ENCODE peak calls at places on chromosomes 7 and 10, in six cellular contexts. Z is pancreas, A is psoas muscle, Q is kidney epithelial cell, Y is epithelial cell of proximal tubule, S is AG10803. C is an unnamed sample.

GRCh38 chr7:13411151-13411550 is 578.3 kb downstream of the ETV1 start:
- DNase-seq in Z (no peak), A (no peak), Q (no peak), Y (no peak), S (no peak), C (no peak)

GRCh38 chr7:45646207-45646821 is 72.1 kb downstream of the ADCY1 start:
- DNase-seq in Z (no peak), A (no peak), Q (no peak), Y (no peak), S (no peak), C (no peak)

GRCh38 chr7:135879238-135879637 is 97.9 kb downstream of the MTPN start:
- DNase-seq in Z (no peak), A (no peak), Q (no peak), Y (no peak), S (peak), C (no peak)

GRCh38 chr7:135742371-135742770 is 6.2 kb downstream of the FAM180A start:
- DNase-seq in Z (no peak), A (no peak), Q (no peak), Y (no peak), S (peak), C (no peak)

GRCh38 chr7:128932862-128933821 is 4.6 kb upstream of the IRF5 start:
- DNase-seq in Z (no peak), A (no peak), Q (no peak), Y (no peak), S (no peak), C (no peak)

GRCh38 chr10:46231087-46231486 is 55.7 kb upstream of the ANTXRL start:
- DNase-seq in Z (no peak), A (no peak), Q (no peak), Y (no peak), S (no peak), C (no peak)

GRCh38 chr7:106285801-106286492 is 1.2 kb upstream of the NAMPT start:
- DNase-seq in Z (no peak), A (no peak), Q (no peak), Y (no peak), S (peak), C (no peak)

GRCh38 chr7:149843566-149843965 is 5.4 kb downstream of the ZNF862 start:
- DNase-seq in Z (no peak), A (no peak), Q (no peak), Y (no peak), S (no peak), C (no peak)

GRCh38 chr7:95899919-95900513 is 127.7 kb downstream of the DYNC1I1 start:
- DNase-seq in Z (no peak), A (no peak), Q (no peak), Y (no peak), S (no peak), C (no peak)

GRCh38 chr10:15813415-15813814 is 46.9 kb downstream of the MINDY3 start:
- DNase-seq in Z (no peak), A (no peak), Q (no peak), Y (no peak), S (no peak), C (no peak)

GRCh38 chr10:18620856-18621255 is 30.5 kb downstream of the NSUN6 start:
- DNase-seq in Z (no peak), A (no peak), Q (no peak), Y (no peak), S (no peak), C (no peak)

GRCh38 chr10:18615618-18616017 is 35.8 kb downstream of the NSUN6 start:
- DNase-seq in Z (no peak), A (no peak), Q (no peak), Y (no peak), S (no peak), C (no peak)

GRCh38 chr10:18616337-18616736 is 35.0 kb downstream of the NSUN6 start:
- DNase-seq in Z (no peak), A (no peak), Q (no peak), Y (no peak), S (no peak), C (no peak)

DNA sequence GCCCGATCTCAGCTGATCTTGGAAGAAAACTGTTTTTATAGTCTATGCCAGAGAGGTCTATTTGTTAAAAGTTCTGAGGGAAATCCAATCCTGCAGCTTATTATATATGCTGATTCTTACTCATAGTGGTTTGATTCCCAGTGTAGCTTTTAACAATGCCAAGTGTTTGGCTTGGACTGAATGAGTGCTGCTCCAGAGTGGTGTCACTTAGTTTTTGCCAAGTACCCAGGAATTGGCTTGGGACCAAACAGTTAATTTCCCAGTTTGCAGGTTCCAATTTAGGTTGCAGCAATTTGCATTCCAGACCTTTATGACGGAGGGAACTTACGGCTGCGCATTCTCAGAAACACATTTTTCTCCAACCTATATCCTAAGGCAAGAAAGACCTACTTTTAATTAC is 32.4 kb downstream of the NSUN6 start:
- DNase-seq in Z (no peak), A (no peak), Q (no peak), Y (no peak), S (no peak), C (no peak)
- H3K4me3 ChIP-seq in Z (no peak), A (no peak), Q (no peak), Y (no peak), S (no peak), C (no peak)

GRCh38 chr10:131744356-131744755 is 156.5 kb upstream of the PPP2R2D start:
- DNase-seq in Z (no peak), A (no peak), Q (no peak), Y (no peak), S (no peak), C (no peak)

GRCh38 chr10:131745591-131745990 is 155.2 kb upstream of the PPP2R2D start:
- DNase-seq in Z (no peak), A (no peak), Q (no peak), Y (no peak), S (no peak), C (no peak)

GRCh38 chr10:131742371-131743000 is 158.3 kb upstream of the PPP2R2D start:
- DNase-seq in Z (no peak), A (no peak), Q (no peak), Y (no peak), S (no peak), C (no peak)

GRCh38 chr10:131746241-131746711 is 154.5 kb upstream of the PPP2R2D start:
- DNase-seq in Z (no peak), A (no peak), Q (no peak), Y (no peak), S (no peak), C (no peak)

DNA sequence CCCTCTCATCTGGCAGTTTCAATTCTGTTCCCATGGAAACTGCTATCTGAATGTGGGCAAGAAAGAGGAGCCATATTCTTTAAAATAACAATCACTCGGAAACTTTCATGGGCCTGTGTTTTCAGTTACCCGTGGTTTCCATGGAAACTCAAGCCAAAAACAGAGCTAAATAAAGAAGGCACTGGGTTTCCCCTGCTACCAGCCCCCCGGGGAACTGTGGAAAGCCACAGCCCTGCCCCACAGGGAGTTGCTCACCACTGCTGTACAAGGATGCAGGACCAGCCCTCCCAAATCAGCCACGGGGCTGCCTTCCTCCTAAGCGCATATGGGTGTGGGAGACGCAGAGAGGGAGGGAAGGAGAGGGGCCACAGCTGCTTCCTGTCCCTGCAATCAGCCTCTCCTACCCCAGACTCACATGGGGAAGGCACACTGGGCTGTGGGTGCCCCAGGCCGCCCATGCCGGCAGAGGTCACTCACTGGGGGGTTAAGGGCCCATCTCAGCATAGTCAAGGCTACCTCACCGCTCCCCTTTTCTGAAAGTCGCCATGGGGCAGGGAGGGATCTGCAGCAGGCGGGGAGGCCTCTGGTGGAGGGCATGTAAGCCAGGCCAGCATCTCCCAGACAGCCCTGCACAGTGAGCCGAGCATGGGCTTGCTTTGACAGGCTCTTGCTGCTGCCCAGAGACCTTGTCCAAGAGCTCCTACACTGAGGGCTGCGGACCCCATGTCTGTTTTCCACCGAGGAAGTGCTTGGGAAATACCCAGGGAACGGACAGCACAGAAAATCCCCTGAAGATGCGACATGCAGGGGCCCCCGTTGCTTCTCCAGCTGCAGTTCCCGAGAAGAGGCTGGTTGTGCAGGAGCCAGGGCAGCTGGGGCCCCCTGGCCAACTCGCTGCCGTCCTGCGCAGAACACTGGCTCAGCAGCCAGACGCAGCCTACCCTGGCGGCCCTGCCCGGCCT is 157.3 kb upstream of the PPP2R2D start:
- DNase-seq in Z (no peak), A (no peak), Q (no peak), Y (no peak), S (no peak), C (no peak)
- TF ChIP-seq CTCF in Z (no peak), A (no peak), Q (no peak), Y (no peak), S (no peak), C (no peak)

DNA sequence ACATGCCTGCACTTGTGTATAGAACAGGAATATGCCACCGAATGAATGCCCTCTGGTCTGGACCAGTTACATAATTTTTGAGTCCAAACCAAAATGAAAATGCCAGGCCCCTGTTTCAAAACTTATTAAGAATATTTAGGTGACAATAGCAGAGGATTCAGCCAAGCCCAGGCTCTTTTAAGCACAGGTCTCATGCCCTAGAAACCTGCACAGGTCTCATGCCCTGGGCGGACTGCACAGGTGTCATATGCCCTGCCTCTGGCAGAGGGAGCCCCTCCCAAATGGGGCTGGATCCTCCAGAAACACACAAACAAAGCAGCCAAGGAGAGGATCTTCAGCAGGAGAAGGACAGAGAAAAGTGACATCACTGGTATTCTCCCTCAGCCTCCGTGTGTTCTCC is 605.4 kb upstream of the NRP1 start:
- DNase-seq in Z (no peak), A (no peak), Q (no peak), Y (no peak), S (no peak), C (no peak)
- H3K4me3 ChIP-seq in Z (no peak), A (no peak), Q (no peak), Y (no peak), S (no peak), C (no peak)

GRCh38 chr7:77537136-77537594 is at the start of gene PTPN12:
- DNase-seq in Z (no peak), A (no peak), Q (no peak), Y (no peak), S (no peak), C (no peak)

GRCh38 chr7:77537595-77538185 is 595 bp downstream of the PTPN12 start:
- DNase-seq in Z (peak), A (no peak), Q (no peak), Y (no peak), S (peak), C (no peak)

GRCh38 chr7:77538186-77538907 is 1.3 kb downstream of the PTPN12 start:
- DNase-seq in Z (peak), A (peak), Q (peak), Y (peak), S (peak), C (peak)

GRCh38 chr7:77536017-77536412 is 1.1 kb upstream of the PTPN12 start:
- DNase-seq in Z (no peak), A (no peak), Q (no peak), Y (no peak), S (no peak), C (no peak)

DNA sequence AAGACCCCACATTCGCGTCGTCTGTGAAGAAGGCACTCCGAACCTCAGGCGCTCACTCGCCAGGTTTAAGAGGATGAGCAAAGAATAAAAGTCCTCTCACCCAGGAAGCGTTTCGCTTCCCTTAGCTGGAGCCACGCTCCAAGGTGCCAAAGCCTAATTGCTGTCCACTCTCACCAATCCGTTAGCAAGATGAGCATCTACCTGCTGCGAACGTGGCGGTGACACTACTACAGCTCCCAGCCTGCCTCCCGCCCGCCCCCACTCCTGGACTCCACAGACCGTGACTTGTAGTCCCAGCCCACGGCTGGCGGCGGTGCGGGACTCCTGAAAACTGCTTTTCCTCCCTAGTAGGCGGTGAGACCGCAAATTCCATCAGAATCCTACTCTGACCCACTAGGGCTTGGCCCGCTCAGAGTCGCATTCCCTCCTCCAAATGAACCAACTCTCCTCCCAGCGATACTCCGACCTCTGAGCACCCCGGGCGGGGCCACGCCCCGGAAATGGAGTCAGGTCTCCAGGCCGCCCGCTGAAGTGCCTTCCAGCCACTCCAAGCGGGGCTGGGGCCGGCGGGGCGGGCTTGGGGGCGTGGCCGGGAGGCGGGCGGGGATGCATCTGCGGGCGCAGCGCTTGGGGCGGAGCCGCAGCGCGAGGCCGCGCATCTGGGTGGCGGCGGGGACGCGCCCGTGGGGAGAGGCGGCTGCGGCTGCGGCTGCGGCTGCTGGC is 521 bp upstream of the PTPN12 start:
- DNase-seq in Z (peak), A (peak), Q (peak), Y (no peak), S (peak), C (peak)
- TF ChIP-seq CTCF in Z (no peak), A (no peak), Q (no peak), Y (no peak), S (peak), C (no peak)

GRCh38 chr10:100167521-100168312 is 18.1 kb downstream of the ERLIN1 start:
- DNase-seq in Z (no peak), A (no peak), Q (no peak), Y (no peak), S (no peak), C (no peak)
- H3K4me3 ChIP-seq in Z (no peak), A (peak), Q (no peak), Y (no peak), S (no peak), C (no peak)

GRCh38 chr7:98178762-98179490 is 32.3 kb upstream of the BHLHA15 start:
- DNase-seq in Z (no peak), A (no peak), Q (no peak), Y (no peak), S (no peak), C (no peak)
- TF ChIP-seq CTCF in Z (no peak), A (no peak), Q (no peak), Y (no peak), S (no peak), C (no peak)

DNA sequence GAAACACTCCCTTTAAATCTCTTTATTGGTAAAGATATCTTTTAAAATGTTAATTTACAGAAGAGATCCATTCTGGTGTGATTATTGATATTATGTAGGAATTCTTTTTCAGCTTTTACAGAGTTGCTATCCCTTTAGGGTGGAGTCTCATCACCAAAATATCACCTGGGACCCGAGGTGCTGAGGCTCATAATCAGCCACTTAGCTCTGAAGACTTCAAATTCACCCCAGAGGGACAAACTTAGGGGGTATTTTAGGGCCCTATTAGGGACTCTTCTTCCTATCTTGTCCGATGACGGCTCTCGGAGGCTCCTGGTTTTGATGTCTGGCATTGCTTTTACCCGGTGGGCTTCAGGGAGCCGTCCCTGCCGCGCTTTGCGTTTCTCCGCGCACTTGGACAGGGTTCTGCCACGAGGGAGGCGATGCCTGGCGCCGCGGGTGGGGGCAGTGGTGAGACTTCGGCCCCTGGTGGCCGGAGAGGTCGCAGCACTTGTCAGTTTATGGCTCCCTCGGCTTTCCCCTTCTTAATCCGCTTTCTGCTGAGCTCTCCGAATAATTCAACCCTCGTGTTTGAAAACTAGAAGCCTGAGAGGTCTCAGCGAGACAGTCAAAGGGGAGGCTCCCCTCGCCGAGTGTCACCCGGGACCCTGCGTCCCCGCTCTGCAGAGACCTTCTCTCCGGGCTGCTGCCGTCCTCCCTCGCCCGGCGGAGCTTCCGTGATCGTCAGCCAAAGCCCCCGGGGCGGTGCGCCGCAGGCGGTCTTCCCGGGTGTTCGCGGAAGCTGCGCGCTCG is 27.8 kb downstream of the RBM20 start:
- DNase-seq in Z (peak), A (peak), Q (no peak), Y (no peak), S (peak), C (no peak)
- H3K4me3 ChIP-seq in Z (peak), A (peak), Q (peak), Y (peak), S (peak), C (peak)

DNA sequence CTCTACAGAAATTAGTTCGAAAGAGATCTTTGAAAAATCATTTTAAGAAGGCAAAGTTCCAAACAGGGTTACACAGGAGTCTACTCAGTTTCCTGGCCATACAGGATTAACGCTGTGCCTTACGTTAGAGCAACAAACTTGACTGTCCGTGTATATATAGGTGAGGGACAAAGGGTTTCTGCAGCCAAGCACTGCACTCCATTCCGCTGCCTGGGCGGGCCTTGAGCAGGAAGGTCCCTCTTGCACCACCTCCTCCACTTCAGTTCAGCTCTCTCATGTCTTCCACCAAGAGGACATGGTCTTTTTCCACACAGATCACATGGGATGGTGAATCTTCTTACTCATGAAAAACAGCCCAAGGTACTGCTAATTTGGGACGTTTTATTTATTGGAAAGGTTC is 43.2 kb downstream of the MCMBP start:
- DNase-seq in Z (no peak), A (no peak), Q (no peak), Y (no peak), S (no peak), C (no peak)
- TF ChIP-seq CTCF in Z (no peak), A (no peak), Q (no peak), Y (no peak), S (no peak), C (no peak)